ENCODE peak calls at places on chromosome 18, in ten cellular contexts. Q, Y, D, B, O, P, F, V, T and E are unnamed samples.

GRCh38 chr18:76989647-76990190 is 142.9 kb downstream of the MBP start:
- DNase-seq in Q (no peak), Y (no peak), D (no peak), B (no peak), O (no peak), P (no peak), F (no peak), V (no peak), T (no peak), E (no peak)

GRCh38 chr18:49849331-49850217 is 36.2 kb upstream of the ACAA2 start:
- DNase-seq in Q (peak; percentile 47), Y (peak; percentile 58), D (peak; percentile 30), B (peak; percentile 68), O (no peak), P (no peak), F (no peak), V (peak; percentile 82), T (peak; percentile 82), E (peak; percentile 63)

GRCh38 chr18:61079714-61080113 is 253.5 kb upstream of the CDH20 start:
- DNase-seq in Q (no peak), Y (no peak), D (no peak), B (no peak), O (no peak), P (peak; percentile 64), F (no peak), V (no peak), T (no peak), E (no peak)

GRCh38 chr18:37566479-37567060 is 972 bp upstream of the CELF4 start:
- DNase-seq in Q (peak; percentile 21), Y (no peak), D (no peak), B (no peak), O (no peak), P (no peak), F (no peak), V (no peak), T (no peak), E (no peak)

GRCh38 chr18:9653390-9653789 is 39.0 kb upstream of the PPP4R1 start:
- DNase-seq in Q (no peak), Y (no peak), D (peak; percentile 20), B (peak; percentile 62), O (no peak), P (no peak), F (peak; percentile 71), V (peak; percentile 15), T (no peak), E (no peak)

GRCh38 chr18:58194028-58194427 is 150.0 kb downstream of the NEDD4L start:
- DNase-seq in Q (peak; percentile 72), Y (no peak), D (no peak), B (no peak), O (no peak), P (no peak), F (no peak), V (no peak), T (no peak), E (no peak)

GRCh38 chr18:47987456-47987735 is 56.9 kb upstream of the SMAD2 start:
- DNase-seq in Q (no peak), Y (no peak), D (no peak), B (no peak), O (no peak), P (no peak), F (no peak), V (no peak), T (no peak), E (no peak)

GRCh38 chr18:50707841-50708240 is 112.0 kb downstream of the MRO start:
- DNase-seq in Q (no peak), Y (no peak), D (no peak), B (peak; percentile 1), O (no peak), P (no peak), F (peak; percentile 39), V (no peak), T (no peak), E (no peak)

GRCh38 chr18:33673689-33674088 is 95.7 kb downstream of the ASXL3 start:
- DNase-seq in Q (no peak), Y (no peak), D (no peak), B (no peak), O (no peak), P (no peak), F (no peak), V (no peak), T (no peak), E (no peak)

GRCh38 chr18:33159151-33159550 is 281.4 kb downstream of the CCDC178 start:
- DNase-seq in Q (no peak), Y (no peak), D (no peak), B (no peak), O (no peak), P (no peak), F (no peak), V (no peak), T (no peak), E (no peak)

GRCh38 chr18:59909289-59910036 is 9.7 kb downstream of the PMAIP1 start:
- DNase-seq in Q (no peak), Y (no peak), D (no peak), B (no peak), O (no peak), P (no peak), F (no peak), V (no peak), T (no peak), E (no peak)

DNA sequence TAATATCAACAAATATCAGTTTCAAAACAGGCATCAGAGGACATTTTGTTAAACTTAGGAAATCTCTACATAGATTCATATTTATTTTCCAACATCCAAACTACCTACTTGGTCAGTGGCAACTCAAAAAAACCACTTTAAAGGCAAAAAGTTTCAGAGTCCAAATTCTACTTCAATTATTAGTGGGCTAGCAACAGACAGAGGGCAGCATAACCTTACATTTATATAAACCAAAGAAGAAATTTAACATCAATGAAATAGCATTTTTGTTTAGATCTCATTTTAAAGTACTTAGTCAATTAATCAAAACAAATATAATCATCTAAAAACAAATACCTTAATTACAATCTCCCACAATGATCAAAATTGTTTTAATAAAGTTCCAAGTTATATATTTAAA is 33.3 kb downstream of the RTTN start:
- DNase-seq in Q (no peak), Y (no peak), D (no peak), B (no peak), O (no peak), P (no peak), F (no peak), V (no peak), T (no peak), E (no peak)
- TF ChIP-seq CTCF in Q (no peak), Y (peak; percentile 16), D (peak; percentile 30), B (peak; percentile 36), O (peak; percentile 22), P (no peak), F (peak; percentile 6), V (peak; percentile 44), T (peak; percentile 24), E (peak; percentile 63)

GRCh38 chr18:63207825-63208224 is 111.7 kb downstream of the BCL2 start:
- DNase-seq in Q (no peak), Y (no peak), D (no peak), B (no peak), O (no peak), P (no peak), F (no peak), V (no peak), T (no peak), E (no peak)
- H3K4me3 ChIP-seq in Q (no peak overlapping the region), Y (no peak overlapping the region), D (no peak overlapping the region), B (no peak overlapping the region), O (no peak overlapping the region), P (no peak overlapping the region), F (no peak overlapping the region), V (no peak overlapping the region), T (no peak overlapping the region), E (no peak overlapping the region)

GRCh38 chr18:24072743-24073142 is 58.2 kb downstream of the TTC39C start:
- DNase-seq in Q (no peak), Y (no peak), D (no peak), B (no peak), O (no peak), P (no peak), F (no peak), V (no peak), T (no peak), E (no peak)

GRCh38 chr18:24071029-24071428 is 56.5 kb downstream of the TTC39C start:
- DNase-seq in Q (no peak), Y (no peak), D (no peak), B (no peak), O (no peak), P (no peak), F (no peak), V (no peak), T (no peak), E (no peak)

GRCh38 chr18:24075731-24076130 is 61.2 kb downstream of the TTC39C start:
- DNase-seq in Q (no peak), Y (no peak), D (no peak), B (no peak), O (no peak), P (no peak), F (no peak), V (no peak), T (no peak), E (no peak)

GRCh38 chr18:24071779-24072178 is 57.2 kb downstream of the TTC39C start:
- DNase-seq in Q (no peak), Y (no peak), D (no peak), B (no peak), O (no peak), P (no peak), F (no peak), V (no peak), T (no peak), E (no peak)

GRCh38 chr18:24073791-24074190 is 59.2 kb downstream of the TTC39C start:
- DNase-seq in Q (no peak), Y (no peak), D (no peak), B (no peak), O (no peak), P (no peak), F (no peak), V (no peak), T (no peak), E (no peak)
- TF ChIP-seq CTCF in Q (no peak), Y (no peak), D (no peak), B (no peak), O (no peak), P (no peak), F (no peak), V (no peak), T (no peak), E (no peak)

GRCh38 chr18:43662657-43663056 is 385.4 kb upstream of the SYT4 start:
- DNase-seq in Q (no peak), Y (no peak), D (no peak), B (peak; percentile 87), O (no peak), P (no peak), F (no peak), V (peak; percentile 91), T (no peak), E (peak; percentile 80)
- H3K4me3 ChIP-seq in Q (no peak overlapping the region), Y (no peak overlapping the region), D (no peak overlapping the region), B (peak overlapping the region; percentile 13), O (no peak overlapping the region), P (no peak overlapping the region), F (no peak overlapping the region), V (peak overlapping the region; percentile 9), T (no peak overlapping the region), E (peak overlapping the region; percentile 33)

GRCh38 chr18:74397572-74397971 is 59.5 kb downstream of the DIPK1C start:
- DNase-seq in Q (peak; percentile 40), Y (no peak), D (no peak), B (no peak), O (no peak), P (no peak), F (no peak), V (no peak), T (no peak), E (no peak)
- TF ChIP-seq CTCF in Q (peak; percentile 49), Y (no peak), D (no peak), B (no peak), O (peak; percentile 34), P (no peak), F (no peak), V (no peak), T (no peak), E (no peak)